ENCODE peak calls at places on chromosomes 1 and 21, in ten cellular contexts. J is upper lobe of right lung; W is SW480; C is GM12865; G is Right ventricle myocardium superior; L is stimulated activated CD4-positive, alpha-beta T cell treated with anti-CD3 and anti-CD28 coated beads, TNF-alpha, amount 100 ng/mL, for 4 hours; P is hepatic stellate cell; D is T-helper 1 cell; B is HFF-Myc; M is mucosa of gallbladder. T is an unnamed sample.

GRCh38 chr1:220809704-220810103 is 23.0 kb downstream of the MTARC1 start:
- DNase-seq in W (no peak), D (no peak), M (no peak), J (no peak), L (no peak), P (no peak), G (no peak), C (no peak), B (no peak), T (no peak)

GRCh38 chr1:203082571-203083462 is 3.0 kb downstream of the MYOG start:
- DNase-seq in B (no peak), L (no peak), G (no peak), D (no peak), J (no peak), W (no peak), P (no peak), M (no peak), C (no peak), T (peak)

GRCh38 chr1:76635784-76636183 is 231.5 kb upstream of the ST6GALNAC5 start:
- DNase-seq in C (no peak), G (no peak), W (no peak), J (no peak), L (no peak), B (no peak), D (no peak), P (no peak), M (no peak), T (no peak)

GRCh38 chr1:81799939-81800740 is 594 bp upstream of the ADGRL2 start:
- DNase-seq in M (peak), J (peak), B (no peak), C (no peak), L (no peak), P (peak), W (peak), G (peak), D (no peak), T (peak)

GRCh38 chr1:960371-961131 is at the start of gene KLHL17:
- DNase-seq in D (peak), C (peak), P (peak), B (no peak), G (peak), W (peak), M (peak), J (peak), L (peak), T (peak)

GRCh38 chr1:151989131-151989868 is 4.4 kb downstream of the S100A10 start:
- DNase-seq in W (peak), D (no peak), C (no peak), J (peak), G (peak), B (peak), M (peak), L (no peak), P (peak), T (peak)

GRCh38 chr1:200038645-200038986 is 11.1 kb downstream of the NR5A2 start:
- DNase-seq in L (no peak), P (no peak), G (no peak), W (no peak), M (no peak), C (no peak), D (no peak), B (no peak), J (no peak), T (no peak)

GRCh38 chr1:201947697-201948008 is 1.3 kb upstream of the LMOD1 start:
- DNase-seq in G (no peak), W (no peak), P (peak), D (no peak), M (no peak), J (no peak), C (no peak), B (no peak), L (no peak), T (no peak)

GRCh38 chr21:38859852-38860251 is 54.1 kb downstream of the ETS2 start:
- DNase-seq in W (no peak), P (no peak), M (no peak), J (no peak), C (no peak), L (no peak), G (no peak), D (no peak), B (no peak), T (no peak)

GRCh38 chr1:211511947-211512346 is 20.0 kb upstream of the RD3 start:
- DNase-seq in D (no peak), W (no peak), G (no peak), M (no peak), P (no peak), B (no peak), C (no peak), L (no peak), J (no peak), T (peak)

GRCh38 chr1:201634261-201634660 is 95.3 kb downstream of the NAV1 start:
- DNase-seq in G (no peak), L (no peak), M (no peak), D (no peak), W (no peak), B (no peak), C (no peak), P (no peak), J (no peak), T (no peak)

GRCh38 chr21:41880153-41880552 is 1.0 kb upstream of the PRDM15 start:
- DNase-seq in C (no peak), P (no peak), L (no peak), G (no peak), B (no peak), J (no peak), D (no peak), W (no peak), M (no peak), T (no peak)

GRCh38 chr1:214445846-214446614 is 105.4 kb downstream of the PTPN14 start:
- DNase-seq in G (no peak), C (no peak), M (no peak), W (peak), L (no peak), D (no peak), B (peak), P (peak), J (no peak), T (no peak)